ENCODE peak calls at places on chromosome 17, in eight cellular contexts. V is T follicular helper cell, F is NCI-H187 treated with DMSO at 0.1 percent for 48 hours, K is small intestine, I is neural progenitor cell, D is T47D, Q is HFFc6, C is iris pigment epithelial cell. U is an unnamed sample.

GRCh38 chr17:40526668-40527067 is 25.2 kb upstream of the TNS4 start:
- DNase-seq in V (no peak), F (no peak), K (no peak), I (no peak), D (no peak), Q (no peak), C (no peak), U (no peak)

GRCh38 chr17:82006468-82007227 is 16.0 kb downstream of the CENPX start:
- DNase-seq in V (no peak), F (no peak), K (no peak), I (no peak), D (no peak), Q (peak; percentile 43), C (peak; percentile 43), U (no peak)

GRCh38 chr17:74204474-74204873 is 996 bp downstream of the RPL38 start:
- DNase-seq in V (no peak), F (no peak), K (no peak), I (no peak), D (no peak), Q (no peak), C (no peak), U (no peak)

GRCh38 chr17:78268960-78269892 is 37.8 kb downstream of the TMEM235 start:
- DNase-seq in V (no peak), F (no peak), K (no peak), I (peak; percentile 43), D (no peak), Q (no peak), C (peak; percentile 35), U (peak; percentile 17)

GRCh38 chr17:19756551-19756950 is 8.5 kb upstream of the ALDH3A1 start:
- DNase-seq in V (no peak), F (no peak), K (no peak), I (no peak), D (no peak), Q (no peak), C (no peak), U (no peak)

GRCh38 chr17:49814781-49815496 is 26.5 kb downstream of the KAT7 start:
- DNase-seq in V (no peak), F (no peak), K (no peak), I (peak; percentile 70), D (no peak), Q (no peak), C (no peak), U (no peak)

GRCh38 chr17:73419896-73420295 is 108.1 kb upstream of the CDC42EP4 start:
- DNase-seq in V (no peak), F (no peak), K (no peak), I (no peak), D (no peak), Q (no peak), C (peak; percentile 7), U (no peak)

GRCh38 chr17:75288784-75289121 is 480 bp downstream of the SLC25A19 start:
- DNase-seq in V (peak; percentile 22), F (peak; percentile 31), K (no peak), I (peak; percentile 65), D (peak; percentile 81), Q (no peak), C (no peak), U (peak; percentile 75)

GRCh38 chr17:75096082-75096625 is 8.4 kb downstream of the SLC16A5 start:
- DNase-seq in V (no peak), F (no peak), K (peak; percentile 98), I (no peak), D (peak; percentile 96), Q (peak; percentile 58), C (peak; percentile 77), U (peak; percentile 89)

GRCh38 chr17:57868775-57869598 is 19.1 kb upstream of the MRPS23 start:
- DNase-seq in V (no peak), F (no peak), K (peak; percentile 52), I (no peak), D (no peak), Q (no peak), C (no peak), U (no peak)

GRCh38 chr17:1972429-1973160 is 52.5 kb downstream of the RTN4RL1 start:
- DNase-seq in V (no peak), F (no peak), K (no peak), I (no peak), D (no peak), Q (no peak), C (peak; percentile 20), U (no peak)

GRCh38 chr17:77619851-77620250 is 338.7 kb upstream of the TNRC6C start:
- DNase-seq in V (no peak), F (no peak), K (no peak), I (no peak), D (no peak), Q (peak; percentile 46), C (peak; percentile 86), U (no peak)

GRCh38 chr17:73030995-73031394 is 61.5 kb downstream of the SLC39A11 start:
- DNase-seq in V (no peak), F (no peak), K (peak; percentile 37), I (no peak), D (no peak), Q (no peak), C (no peak), U (no peak)

GRCh38 chr17:76081295-76082210 is 2.6 kb downstream of the ZACN start:
- DNase-seq in V (no peak), F (no peak), K (no peak), I (no peak), D (no peak), Q (no peak), C (no peak), U (no peak)

GRCh38 chr17:17146791-17147406 is 59.2 kb downstream of the PLD6 start:
- DNase-seq in V (no peak), F (no peak), K (peak; percentile 48), I (peak; percentile 46), D (peak; percentile 54), Q (no peak), C (no peak), U (no peak)

GRCh38 chr17:19384723-19385391 is 2.1 kb downstream of the MFAP4 start:
- DNase-seq in V (no peak), F (no peak), K (no peak), I (no peak), D (no peak), Q (peak; percentile 46), C (peak; percentile 69), U (peak; percentile 94)

GRCh38 chr17:75843577-75844529 is at the start of gene UNC13D:
- DNase-seq in V (peak; percentile 48), F (no peak), K (peak; percentile 54), I (no peak), D (peak; percentile 85), Q (no peak), C (no peak), U (peak; percentile 60)

GRCh38 chr17:9971991-9972390 is 66.9 kb upstream of the RCVRN start:
- DNase-seq in V (no peak), F (no peak), K (no peak), I (no peak), D (peak; percentile 52), Q (peak; percentile 54), C (peak; percentile 57), U (peak; percentile 66)